ENCODE peak calls at places on chromosomes 11 and 22, in ten cellular contexts. H is fibroblast of lung, B is fibroblast of the aortic adventitia, V is Caco-2, G is NB4, O is GM20000, I is breast epithelium, N is Peyer's patch, U is cardiac fibroblast, E is AG04449. D is an unnamed sample.

GRCh38 chr22:34380532-34380931 is 460.3 kb upstream of the LARGE1 start:
- DNase-seq in U (no peak), N (no peak), I (no peak), B (no peak), H (no peak), G (no peak), O (no peak), E (no peak), V (no peak), D (no peak)

GRCh38 chr11:63020671-63021255 is 5.1 kb upstream of the SLC22A8 start:
- DNase-seq in G (peak), O (no peak), I (no peak), U (no peak), E (no peak), B (no peak), V (peak), H (no peak), N (no peak), D (peak)

GRCh38 chr11:27088353-27088752 is 47.7 kb downstream of the BBOX1 start:
- DNase-seq in B (no peak), N (no peak), G (no peak), H (peak), O (no peak), U (no peak), V (no peak), I (no peak), E (no peak), D (no peak)

GRCh38 chr22:27489265-27489675 is 312.3 kb downstream of the MN1 start:
- DNase-seq in E (no peak), U (peak), G (no peak), V (peak), I (no peak), H (peak), N (no peak), O (no peak), B (peak), D (no peak)

GRCh38 chr11:68724293-68724692 is 27.0 kb downstream of the TESMIN start:
- DNase-seq in V (no peak), O (no peak), E (no peak), N (no peak), U (no peak), H (no peak), I (no peak), G (peak), B (no peak), D (peak)

GRCh38 chr11:130786987-130787688 is 129.1 kb downstream of the SNX19 start:
- DNase-seq in O (no peak), H (peak), U (peak), G (no peak), B (peak), N (no peak), V (no peak), I (peak), E (no peak), D (no peak)

GRCh38 chr22:20938272-20938671 is 21.1 kb downstream of the CRKL start:
- DNase-seq in E (no peak), N (no peak), U (no peak), G (no peak), H (no peak), V (no peak), O (no peak), B (no peak), I (no peak), D (no peak)

GRCh38 chr22:36252754-36253522 is at the start of gene APOL1:
- DNase-seq in E (no peak), B (peak), I (no peak), H (no peak), G (peak), V (no peak), U (peak), N (peak), O (peak), D (no peak)

GRCh38 chr11:122215244-122215992 is 99.4 kb upstream of the BLID start:
- DNase-seq in G (peak), B (peak), I (no peak), O (peak), E (peak), N (no peak), H (peak), V (peak), U (peak), D (peak)

GRCh38 chr11:46478196-46478595 is 86.6 kb upstream of the CHRM4 start:
- DNase-seq in N (no peak), E (no peak), U (no peak), G (no peak), B (no peak), I (no peak), O (no peak), H (no peak), V (no peak), D (no peak)

GRCh38 chr22:30312053-30312452 is 14.7 kb downstream of the TBC1D10A start:
- DNase-seq in E (no peak), U (peak), H (peak), B (peak), G (no peak), I (no peak), O (no peak), N (no peak), V (no peak), D (no peak)

GRCh38 chr11:125082611-125083311 is 19.7 kb downstream of the SLC37A2 start:
- DNase-seq in U (peak), H (peak), V (no peak), B (peak), O (no peak), I (no peak), N (no peak), E (peak), G (peak), D (no peak)

GRCh38 chr22:35369996-35370395 is 10.9 kb upstream of the HMOX1 start:
- DNase-seq in N (no peak), B (no peak), O (no peak), I (no peak), U (no peak), V (no peak), G (no peak), H (no peak), E (no peak), D (no peak)

GRCh38 chr11:118615282-118615979 is 8.0 kb downstream of the PHLDB1 start:
- DNase-seq in O (no peak), I (peak), V (peak), G (no peak), B (no peak), N (no peak), E (no peak), U (no peak), H (peak), D (no peak)

GRCh38 chr11:26623076-26623666 is 51.1 kb upstream of the MUC15 start:
- DNase-seq in U (peak), I (no peak), H (peak), O (peak), E (no peak), B (peak), V (no peak), N (no peak), G (no peak), D (no peak)

GRCh38 chr11:3169235-3169951 is 4.3 kb upstream of the OSBPL5 start:
- DNase-seq in U (peak), I (peak), E (no peak), H (peak), B (peak), V (no peak), O (no peak), G (peak), N (no peak), D (peak)

GRCh38 chr11:128291835-128292234 is 295.5 kb downstream of the ETS1 start:
- DNase-seq in V (no peak), E (no peak), G (no peak), U (no peak), O (no peak), I (no peak), H (no peak), B (no peak), N (peak), D (no peak)

GRCh38 chr11:1735271-1735670 is 15.1 kb downstream of the IFITM10 start:
- DNase-seq in N (no peak), U (no peak), B (no peak), G (no peak), O (no peak), E (no peak), H (no peak), V (no peak), I (no peak), D (no peak)

GRCh38 chr11:95592455-95592854 is 197.1 kb downstream of the FAM76B start:
- DNase-seq in O (no peak), E (no peak), I (no peak), B (peak), N (no peak), U (no peak), H (peak), V (no peak), G (no peak), D (no peak)

GRCh38 chr11:73565804-73566203 is 32.1 kb downstream of the FAM168A start:
- DNase-seq in N (no peak), G (no peak), E (no peak), H (no peak), I (no peak), O (no peak), U (no peak), V (no peak), B (no peak), D (no peak)

GRCh38 chr11:57387284-57388030 is 3.0 kb downstream of the PRG2 start:
- DNase-seq in B (peak), U (no peak), G (peak), V (no peak), N (no peak), H (no peak), E (no peak), O (no peak), I (no peak), D (no peak)

GRCh38 chr11:74783241-74783871 is 34.7 kb downstream of the RNF169 start:
- DNase-seq in I (no peak), B (peak), O (no peak), N (peak), V (no peak), E (peak), G (peak), U (peak), H (peak), D (no peak)

GRCh38 chr22:30206964-30207363 is 39.6 kb downstream of the LIF start:
- DNase-seq in U (peak), G (no peak), V (peak), N (no peak), H (peak), I (peak), B (peak), E (peak), O (no peak), D (peak)

GRCh38 chr22:48950151-48950915 is 877.3 kb downstream of the BRD1 start:
- DNase-seq in U (no peak), I (peak), V (no peak), G (peak), E (no peak), H (no peak), O (no peak), N (peak), B (no peak), D (peak)

GRCh38 chr11:44840526-44840925 is 110.2 kb downstream of the TP53I11 start:
- DNase-seq in B (no peak), E (no peak), O (no peak), V (no peak), G (no peak), H (peak), I (no peak), U (no peak), N (no peak), D (no peak)

GRCh38 chr22:37686002-37686982 is at the start of gene NOL12:
- DNase-seq in O (peak), E (no peak), B (peak), I (peak), H (peak), V (peak), G (peak), U (peak), N (peak), D (peak)
- TF ChIP-seq CTCF in O (no peak), E (no peak), B (no peak), I (no peak), H (no peak), V (no peak), G (no peak), U (no peak), N (no peak), D (peak)

GRCh38 chr11:100682247-100682969 is 4.7 kb upstream of the ARHGAP42 start:
- DNase-seq in G (peak), I (no peak), H (no peak), N (no peak), U (peak), B (peak), O (peak), E (no peak), V (peak), D (no peak)
- TF ChIP-seq CTCF in G (no peak), I (peak), H (peak), N (peak), U (peak), B (peak), O (peak), E (peak), V (peak), D (no peak)

DNA sequence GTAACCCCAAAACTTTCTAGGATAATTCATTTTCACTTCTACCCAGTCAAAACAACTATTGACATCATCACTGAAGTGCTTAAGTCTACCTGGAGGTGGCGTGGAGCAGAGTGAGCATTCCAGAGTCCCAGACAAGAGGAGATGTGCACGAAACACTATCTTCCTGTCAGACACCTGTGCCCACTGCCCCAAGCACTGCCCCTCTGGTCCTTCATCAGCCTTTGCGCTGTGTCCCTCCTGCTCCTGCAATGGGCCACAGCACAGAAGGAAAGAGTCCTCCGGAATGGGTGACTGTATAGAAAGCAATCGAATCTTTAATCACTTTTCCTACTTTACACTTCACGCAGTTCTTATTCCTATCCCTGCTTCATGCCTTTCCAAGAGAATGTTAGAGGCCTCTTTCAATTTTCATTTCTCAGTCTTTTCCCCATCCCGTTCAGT is 512 bp upstream of the GRIA4 start:
- DNase-seq in I (peak), H (no peak), G (peak), E (no peak), V (peak), U (peak), O (peak), B (no peak), N (no peak), D (no peak)
- TF ChIP-seq CTCF in I (peak), H (no peak), G (peak), E (peak), V (peak), U (peak), O (peak), B (peak), N (peak), D (no peak)

DNA sequence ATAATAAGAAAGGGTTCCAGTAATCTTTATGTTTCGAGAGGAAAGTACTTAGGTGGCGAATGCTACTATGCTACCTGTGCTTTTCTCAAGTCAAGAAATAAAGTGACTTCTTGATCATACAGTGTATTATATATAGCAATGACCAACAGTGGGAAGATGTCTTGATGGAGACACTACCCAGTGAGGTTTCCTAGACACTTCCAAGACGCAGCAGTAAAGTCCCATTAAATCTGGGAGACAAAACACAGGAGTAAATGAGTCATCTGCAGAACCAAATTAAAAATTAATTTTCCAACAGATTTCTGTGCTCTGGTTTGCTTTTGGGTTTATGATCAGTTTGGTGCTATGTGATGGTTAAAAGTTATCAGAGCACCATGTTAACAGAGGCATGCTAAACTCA is 29.1 kb upstream of the RAB38 start:
- DNase-seq in E (no peak), N (no peak), O (no peak), I (no peak), B (no peak), G (no peak), H (no peak), U (no peak), V (no peak), D (no peak)
- TF ChIP-seq CTCF in E (no peak), N (no peak), O (no peak), I (no peak), B (no peak), G (no peak), H (no peak), U (no peak), V (no peak), D (no peak)

DNA sequence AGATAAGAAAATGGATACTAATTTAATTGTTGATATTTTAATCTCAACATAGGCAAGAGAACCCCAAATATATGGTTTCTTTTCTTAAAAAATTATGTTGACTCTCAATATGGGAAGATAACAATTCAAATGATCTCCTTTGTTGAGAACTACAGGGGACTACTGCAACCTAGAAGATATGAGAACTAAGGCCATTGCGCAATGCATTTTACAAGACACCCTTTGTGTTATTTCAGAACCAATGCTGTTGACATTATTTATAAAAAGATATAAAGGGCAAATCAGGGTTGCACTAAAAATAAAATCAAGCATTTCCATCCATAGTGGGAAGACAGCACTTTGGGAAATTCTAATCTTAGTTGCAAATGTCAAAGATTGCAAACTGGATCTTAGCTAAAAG is 322.3 kb downstream of the SOX6 start:
- DNase-seq in I (no peak), U (no peak), N (no peak), B (no peak), V (no peak), G (peak), H (no peak), E (no peak), O (no peak), D (no peak)
- TF ChIP-seq CTCF in I (no peak), U (no peak), N (no peak), B (no peak), V (no peak), G (no peak), H (no peak), E (no peak), O (no peak), D (no peak)

GRCh38 chr22:41541484-41541883 is 2.8 kb downstream of the POLR3H start:
- DNase-seq in H (no peak), O (no peak), G (no peak), B (no peak), I (no peak), U (no peak), V (no peak), N (no peak), E (no peak), D (no peak)

GRCh38 chr22:41540365-41540764 is 3.9 kb downstream of the POLR3H start:
- DNase-seq in I (no peak), E (no peak), V (no peak), G (no peak), O (no peak), U (no peak), N (no peak), B (no peak), H (no peak), D (no peak)

GRCh38 chr22:41542224-41542623 is 2.0 kb downstream of the POLR3H start:
- DNase-seq in G (no peak), H (no peak), B (no peak), N (no peak), I (no peak), U (no peak), E (no peak), O (no peak), V (no peak), D (no peak)

GRCh38 chr22:41544671-41545476 is 604 bp upstream of the POLR3H start:
- DNase-seq in E (no peak), H (no peak), U (no peak), V (no peak), G (no peak), N (no peak), O (no peak), B (no peak), I (no peak), D (no peak)

GRCh38 chr22:41543854-41544670 is at the start of gene POLR3H:
- DNase-seq in H (peak), I (peak), B (peak), V (peak), G (peak), E (peak), N (peak), O (peak), U (peak), D (peak)
- TF ChIP-seq CTCF in H (peak), I (peak), B (peak), V (no peak), G (peak), E (peak), N (peak), O (peak), U (peak), D (peak)